ENCODE peak calls at places on chromosomes 12 and 14, in seven cellular contexts. One of them, this sample, is unnamed.

GRCh38 chr14:88791629-88792571 is 853 bp downstream of the EML5 start:
- DNase-seq in neural progenitor cell: peak
- DNase-seq in fibroblast of lung: no peak
- DNase-seq in SK-N-SH: peak
- DNase-seq in neuronal stem cell: peak
- DNase-seq in HCT116: no peak
- DNase-seq in PC-3: no peak
- DNase-seq in this sample: peak

GRCh38 chr12:52529846-52530245 is 9.7 kb upstream of the KRT5 start:
- DNase-seq in HCT116: no peak
- DNase-seq in SK-N-SH: no peak
- DNase-seq in PC-3: no peak
- DNase-seq in neuronal stem cell: no peak
- DNase-seq in neural progenitor cell: no peak
- DNase-seq in fibroblast of lung: no peak
- DNase-seq in this sample: no peak

GRCh38 chr12:104622942-104623341 is 166.2 kb downstream of the CHST11 start:
- DNase-seq in HCT116: no peak
- DNase-seq in neuronal stem cell: no peak
- DNase-seq in PC-3: no peak
- DNase-seq in neural progenitor cell: no peak
- DNase-seq in SK-N-SH: no peak
- DNase-seq in fibroblast of lung: no peak
- DNase-seq in this sample: no peak

GRCh38 chr14:100871234-100872186 is 32.0 kb downstream of the RTL1 start:
- DNase-seq in fibroblast of lung: peak
- DNase-seq in neuronal stem cell: no peak
- DNase-seq in PC-3: no peak
- DNase-seq in HCT116: peak
- DNase-seq in neural progenitor cell: no peak
- DNase-seq in SK-N-SH: no peak
- DNase-seq in this sample: peak

GRCh38 chr14:90963343-90963742 is 97.1 kb downstream of the RPS6KA5 start:
- DNase-seq in PC-3: no peak
- DNase-seq in HCT116: no peak
- DNase-seq in SK-N-SH: no peak
- DNase-seq in fibroblast of lung: no peak
- DNase-seq in neuronal stem cell: no peak
- DNase-seq in neural progenitor cell: no peak
- DNase-seq in this sample: no peak

GRCh38 chr14:23034498-23035302 is at the start of gene PSMB5:
- DNase-seq in PC-3: peak
- DNase-seq in neuronal stem cell: peak
- DNase-seq in HCT116: peak
- DNase-seq in fibroblast of lung: peak
- DNase-seq in SK-N-SH: peak
- DNase-seq in neural progenitor cell: peak
- DNase-seq in this sample: peak

GRCh38 chr12:132140918-132141841 is 2.9 kb downstream of the DDX51 start:
- DNase-seq in PC-3: no peak
- DNase-seq in SK-N-SH: no peak
- DNase-seq in fibroblast of lung: no peak
- DNase-seq in neural progenitor cell: no peak
- DNase-seq in HCT116: no peak
- DNase-seq in neuronal stem cell: no peak
- DNase-seq in this sample: no peak

GRCh38 chr12:6089041-6089823 is 35.2 kb downstream of the VWF start:
- DNase-seq in neural progenitor cell: no peak
- DNase-seq in SK-N-SH: no peak
- DNase-seq in neuronal stem cell: no peak
- DNase-seq in fibroblast of lung: no peak
- DNase-seq in HCT116: peak
- DNase-seq in PC-3: peak
- DNase-seq in this sample: no peak

GRCh38 chr12:108959748-108960655 is 60.9 kb downstream of the SVOP start:
- DNase-seq in neuronal stem cell: no peak
- DNase-seq in neural progenitor cell: no peak
- DNase-seq in HCT116: no peak
- DNase-seq in SK-N-SH: no peak
- DNase-seq in fibroblast of lung: no peak
- DNase-seq in PC-3: no peak
- DNase-seq in this sample: no peak

GRCh38 chr14:64841121-64841611 is 38.5 kb downstream of the SPTB start:
- DNase-seq in neuronal stem cell: no peak
- DNase-seq in SK-N-SH: no peak
- DNase-seq in neural progenitor cell: peak
- DNase-seq in HCT116: peak
- DNase-seq in fibroblast of lung: peak
- DNase-seq in PC-3: peak
- DNase-seq in this sample: no peak

GRCh38 chr12:104764225-104765073 is 193.6 kb downstream of the SLC41A2 start:
- DNase-seq in fibroblast of lung: no peak
- DNase-seq in SK-N-SH: no peak
- DNase-seq in HCT116: no peak
- DNase-seq in neuronal stem cell: no peak
- DNase-seq in neural progenitor cell: no peak
- DNase-seq in PC-3: no peak
- DNase-seq in this sample: no peak

GRCh38 chr12:113086249-113087164 is 30.0 kb downstream of the DTX1 start:
- DNase-seq in fibroblast of lung: no peak
- DNase-seq in HCT116: no peak
- DNase-seq in neural progenitor cell: no peak
- DNase-seq in SK-N-SH: no peak
- DNase-seq in neuronal stem cell: no peak
- DNase-seq in PC-3: no peak
- DNase-seq in this sample: peak

GRCh38 chr12:92629349-92630065 is 73.3 kb upstream of the PLEKHG7 start:
- DNase-seq in HCT116: no peak
- DNase-seq in fibroblast of lung: peak
- DNase-seq in neural progenitor cell: no peak
- DNase-seq in neuronal stem cell: no peak
- DNase-seq in SK-N-SH: no peak
- DNase-seq in PC-3: no peak
- DNase-seq in this sample: peak

GRCh38 chr12:52203126-52203921 is 11.5 kb upstream of the KRT80 start:
- DNase-seq in HCT116: peak
- DNase-seq in neural progenitor cell: peak
- DNase-seq in neuronal stem cell: no peak
- DNase-seq in SK-N-SH: peak
- DNase-seq in PC-3: peak
- DNase-seq in fibroblast of lung: peak
- DNase-seq in this sample: peak

GRCh38 chr12:125076103-125076502 is 10.9 kb downstream of the AACS start:
- DNase-seq in HCT116: no peak
- DNase-seq in neuronal stem cell: no peak
- DNase-seq in fibroblast of lung: no peak
- DNase-seq in SK-N-SH: no peak
- DNase-seq in neural progenitor cell: no peak
- DNase-seq in PC-3: no peak
- DNase-seq in this sample: no peak

GRCh38 chr12:68612675-68613074 is 2.0 kb downstream of the RAP1B start:
- DNase-seq in neural progenitor cell: no peak
- DNase-seq in fibroblast of lung: no peak
- DNase-seq in SK-N-SH: no peak
- DNase-seq in PC-3: no peak
- DNase-seq in neuronal stem cell: no peak
- DNase-seq in HCT116: no peak
- DNase-seq in this sample: no peak

GRCh38 chr14:72714094-72714493 is 179.8 kb downstream of the DPF3 start:
- DNase-seq in neuronal stem cell: no peak
- DNase-seq in HCT116: no peak
- DNase-seq in neural progenitor cell: no peak
- DNase-seq in PC-3: no peak
- DNase-seq in fibroblast of lung: no peak
- DNase-seq in SK-N-SH: no peak
- DNase-seq in this sample: no peak

GRCh38 chr12:124928095-124928911 is 13.9 kb upstream of the UBC start:
- DNase-seq in HCT116: peak
- DNase-seq in PC-3: peak
- DNase-seq in fibroblast of lung: peak
- DNase-seq in SK-N-SH: no peak
- DNase-seq in neuronal stem cell: no peak
- DNase-seq in neural progenitor cell: peak
- DNase-seq in this sample: peak

GRCh38 chr12:79482323-79482722 is 208.4 kb downstream of the PAWR start:
- DNase-seq in HCT116: no peak
- DNase-seq in fibroblast of lung: no peak
- DNase-seq in neural progenitor cell: peak
- DNase-seq in PC-3: no peak
- DNase-seq in SK-N-SH: no peak
- DNase-seq in neuronal stem cell: no peak
- DNase-seq in this sample: no peak

DNA sequence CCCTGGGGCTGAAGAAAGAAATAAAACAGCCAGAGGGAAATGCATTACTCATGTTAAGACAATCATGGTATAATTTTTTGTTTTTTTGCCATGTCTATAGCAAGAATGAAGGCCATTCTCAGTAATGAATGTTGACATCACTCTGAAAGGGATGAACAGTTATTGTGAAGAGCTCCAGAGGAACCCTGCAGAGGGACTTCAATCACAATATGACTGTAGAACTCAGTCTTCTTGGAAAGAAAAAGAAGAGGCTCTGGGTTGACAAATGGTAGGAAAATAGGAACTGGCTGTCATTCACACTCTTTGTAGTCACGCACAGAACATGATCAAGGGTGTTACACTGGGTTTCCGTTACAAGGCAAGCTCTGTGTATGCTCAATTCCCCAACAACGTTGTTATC is 73.8 kb upstream of the DACT1 start:
- DNase-seq in fibroblast of lung: no peak
- DNase-seq in neural progenitor cell: no peak
- DNase-seq in HCT116: no peak
- DNase-seq in PC-3: no peak
- DNase-seq in neuronal stem cell: no peak
- DNase-seq in SK-N-SH: no peak
- DNase-seq in this sample: no peak
- H3K27ac ChIP-seq in fibroblast of lung: no peak
- H3K27ac ChIP-seq in neural progenitor cell: no peak
- H3K27ac ChIP-seq in HCT116: no peak
- H3K27ac ChIP-seq in PC-3: no peak
- H3K27ac ChIP-seq in neuronal stem cell: no peak
- H3K27ac ChIP-seq in SK-N-SH: no peak
- H3K27ac ChIP-seq in this sample: no peak

DNA sequence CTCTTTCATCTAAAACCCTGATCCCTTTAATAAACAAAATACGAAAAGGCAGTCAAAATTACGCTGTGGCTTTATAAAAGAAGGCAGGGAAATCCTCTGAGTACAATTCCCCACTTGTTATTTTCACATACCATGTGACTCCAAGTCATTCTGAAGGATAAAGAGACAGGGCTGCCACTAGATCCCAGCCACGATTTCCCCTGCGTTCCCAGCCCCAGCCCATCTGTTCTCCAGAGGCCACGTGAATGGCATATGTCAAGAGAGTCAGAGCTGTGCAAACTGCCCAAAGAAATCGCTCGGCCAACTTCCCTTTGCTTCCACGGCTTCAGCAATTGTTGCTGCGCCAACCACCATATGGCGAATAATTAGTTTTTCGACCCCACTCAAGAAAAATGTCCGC is 161.3 kb downstream of the C12orf42 start:
- DNase-seq in neuronal stem cell: no peak
- DNase-seq in PC-3: no peak
- DNase-seq in neural progenitor cell: no peak
- DNase-seq in fibroblast of lung: no peak
- DNase-seq in HCT116: no peak
- DNase-seq in SK-N-SH: no peak
- DNase-seq in this sample: no peak
- H3K9ac ChIP-seq in neuronal stem cell: no peak
- H3K9ac ChIP-seq in PC-3: no peak
- H3K9ac ChIP-seq in neural progenitor cell: no peak
- H3K9ac ChIP-seq in fibroblast of lung: no peak
- H3K9ac ChIP-seq in HCT116: no peak
- H3K9ac ChIP-seq in SK-N-SH: no peak
- H3K9ac ChIP-seq in this sample: no peak

GRCh38 chr12:121838096-121838495 is 20.6 kb downstream of the HPD start:
- DNase-seq in PC-3: no peak
- DNase-seq in fibroblast of lung: no peak
- DNase-seq in HCT116: no peak
- DNase-seq in neural progenitor cell: no peak
- DNase-seq in SK-N-SH: no peak
- DNase-seq in neuronal stem cell: no peak
- DNase-seq in this sample: no peak

GRCh38 chr12:121843236-121843982 is 15.2 kb downstream of the HPD start:
- DNase-seq in fibroblast of lung: no peak
- DNase-seq in HCT116: no peak
- DNase-seq in neuronal stem cell: no peak
- DNase-seq in SK-N-SH: no peak
- DNase-seq in PC-3: no peak
- DNase-seq in neural progenitor cell: no peak
- DNase-seq in this sample: no peak

GRCh38 chr12:121839993-121840761 is 18.5 kb downstream of the HPD start:
- DNase-seq in fibroblast of lung: no peak
- DNase-seq in PC-3: no peak
- DNase-seq in HCT116: no peak
- DNase-seq in SK-N-SH: no peak
- DNase-seq in neural progenitor cell: no peak
- DNase-seq in neuronal stem cell: no peak
- DNase-seq in this sample: no peak

GRCh38 chr12:121837680-121838079 is 21.0 kb downstream of the HPD start:
- DNase-seq in PC-3: no peak
- DNase-seq in neural progenitor cell: no peak
- DNase-seq in fibroblast of lung: no peak
- DNase-seq in HCT116: no peak
- DNase-seq in neuronal stem cell: no peak
- DNase-seq in SK-N-SH: no peak
- DNase-seq in this sample: no peak

GRCh38 chr12:121839106-121839992 is 19.3 kb downstream of the HPD start:
- DNase-seq in neural progenitor cell: peak
- DNase-seq in PC-3: peak
- DNase-seq in fibroblast of lung: peak
- DNase-seq in SK-N-SH: peak
- DNase-seq in HCT116: peak
- DNase-seq in neuronal stem cell: peak
- DNase-seq in this sample: peak
- H3K27ac ChIP-seq in neural progenitor cell: no peak
- H3K27ac ChIP-seq in PC-3: peak
- H3K27ac ChIP-seq in fibroblast of lung: no peak
- H3K27ac ChIP-seq in SK-N-SH: peak
- H3K27ac ChIP-seq in HCT116: peak
- H3K27ac ChIP-seq in neuronal stem cell: peak
- H3K27ac ChIP-seq in this sample: peak

GRCh38 chr12:49188916-49189367 is at the start of gene TUBA1A:
- DNase-seq in neural progenitor cell: peak
- DNase-seq in fibroblast of lung: peak
- DNase-seq in PC-3: peak
- DNase-seq in HCT116: peak
- DNase-seq in neuronal stem cell: peak
- DNase-seq in SK-N-SH: peak
- DNase-seq in this sample: peak

GRCh38 chr12:49188205-49188915 is 520 bp downstream of the TUBA1A start:
- DNase-seq in neural progenitor cell: peak
- DNase-seq in SK-N-SH: peak
- DNase-seq in HCT116: peak
- DNase-seq in PC-3: peak
- DNase-seq in neuronal stem cell: no peak
- DNase-seq in fibroblast of lung: peak
- DNase-seq in this sample: peak

GRCh38 chr12:49189731-49190314 is 943 bp upstream of the TUBA1A start:
- DNase-seq in HCT116: no peak
- DNase-seq in neural progenitor cell: no peak
- DNase-seq in SK-N-SH: no peak
- DNase-seq in neuronal stem cell: no peak
- DNase-seq in fibroblast of lung: no peak
- DNase-seq in PC-3: no peak
- DNase-seq in this sample: no peak

GRCh38 chr12:49190317-49190716 is 1.4 kb upstream of the TUBA1A start:
- DNase-seq in fibroblast of lung: no peak
- DNase-seq in PC-3: no peak
- DNase-seq in neural progenitor cell: peak
- DNase-seq in neuronal stem cell: no peak
- DNase-seq in SK-N-SH: peak
- DNase-seq in HCT116: no peak
- DNase-seq in this sample: no peak

GRCh38 chr12:49187184-49187583 is 1.7 kb downstream of the TUBA1A start:
- DNase-seq in SK-N-SH: peak
- DNase-seq in PC-3: no peak
- DNase-seq in neuronal stem cell: no peak
- DNase-seq in fibroblast of lung: peak
- DNase-seq in HCT116: no peak
- DNase-seq in neural progenitor cell: peak
- DNase-seq in this sample: no peak
- H3K9ac ChIP-seq in SK-N-SH: peak
- H3K9ac ChIP-seq in PC-3: no peak
- H3K9ac ChIP-seq in neuronal stem cell: no peak
- H3K9ac ChIP-seq in fibroblast of lung: no peak
- H3K9ac ChIP-seq in HCT116: no peak
- H3K9ac ChIP-seq in neural progenitor cell: no peak
- H3K9ac ChIP-seq in this sample: no peak